ENCODE peak calls at places on chromosomes 4 and X, in six cellular contexts. S is tibial nerve, Y is sigmoid colon, Z is fibroblast of lung, M is ovary, W is adrenal gland. T is an unnamed sample.
A peak's percentile ranks its signal among the peaks of the same experiment; 100 is the strongest.

GRCh38 chr4:165177725-165178666 is 29.4 kb upstream of the KLHL2 start:
- DNase-seq in S (no peak), W (no peak), Y (no peak), Z (no peak), M (no peak), T (no peak)

GRCh38 chr4:82462415-82462831 is 32.0 kb downstream of the ENOPH1 start:
- DNase-seq in W (peak; percentile 96), M (peak; percentile 96), Y (peak; percentile 95), S (peak; percentile 100), Z (peak; percentile 63), T (peak; percentile 94)

GRCh38 chrX:30653415-30654131 is at the start of gene GK:
- DNase-seq in Y (peak; percentile 64), Z (no peak), S (no peak), W (peak; percentile 50), M (peak; percentile 23), T (no peak)

GRCh38 chr4:1777822-1778641 is 15.1 kb upstream of the FGFR3 start:
- DNase-seq in S (no peak), Z (peak; percentile 39), W (no peak), Y (no peak), M (no peak), T (no peak)

GRCh38 chr4:72629540-72629939 is 60.5 kb upstream of the ADAMTS3 start:
- DNase-seq in W (no peak), S (no peak), M (no peak), Y (no peak), Z (peak; percentile 49), T (no peak)

GRCh38 chr4:183987987-183988392 is 82.9 kb downstream of the STOX2 start:
- DNase-seq in M (peak; percentile 67), S (peak; percentile 58), Z (peak; percentile 97), W (peak; percentile 86), Y (peak; percentile 90), T (peak; percentile 77)

GRCh38 chrX:34656842-34657780 is at the start of gene TMEM47:
- DNase-seq in Y (peak; percentile 86), W (peak; percentile 72), S (peak; percentile 17), M (peak; percentile 73), Z (peak; percentile 72), T (peak; percentile 77)

GRCh38 chr4:88054909-88055308 is 47.5 kb downstream of the PKD2 start:
- DNase-seq in S (peak; percentile 25), W (peak; percentile 38), Z (peak; percentile 40), Y (no peak), M (no peak), T (no peak)

GRCh38 chr4:168836482-168836881 is 173.6 kb downstream of the CBR4 start:
- DNase-seq in W (no peak), S (no peak), M (no peak), Y (no peak), Z (peak; percentile 20), T (no peak)

GRCh38 chr4:26372525-26373172 is 51.8 kb downstream of the RBPJ start:
- DNase-seq in Z (peak; percentile 86), W (no peak), S (peak; percentile 23), M (no peak), Y (no peak), T (no peak)

GRCh38 chr4:139214039-139214534 is 37.1 kb upstream of the ELF2 start:
- DNase-seq in Z (no peak), M (no peak), Y (no peak), S (peak; percentile 30), W (peak; percentile 71), T (no peak)

GRCh38 chr4:66555301-66555700 is 885.0 kb upstream of the EPHA5 start:
- DNase-seq in W (no peak), M (no peak), Y (no peak), Z (peak; percentile 91), S (no peak), T (no peak)

GRCh38 chr4:110636231-110636676 is 13.4 kb upstream of the PITX2 start:
- DNase-seq in S (no peak), W (no peak), Z (no peak), M (no peak), Y (no peak), T (no peak)
- H3K4me3 ChIP-seq in S (peak overlapping the region; percentile 38), W (no peak overlapping the region), Z (peak overlapping the region; percentile 56), M (peak overlapping the region; percentile 18), Y (no peak overlapping the region), T (no peak overlapping the region)

GRCh38 chr4:52848255-52848654 is 13.9 kb upstream of the RASL11B start:
- DNase-seq in M (no peak), W (no peak), Y (no peak), Z (no peak), S (no peak), T (no peak)

GRCh38 chr4:52853351-52853750 is 8.8 kb upstream of the RASL11B start:
- DNase-seq in Z (peak; percentile 81), M (no peak), Y (no peak), W (no peak), S (no peak), T (no peak)

GRCh38 chr4:52850406-52851119 is 11.6 kb upstream of the RASL11B start:
- DNase-seq in Y (no peak), S (no peak), M (no peak), Z (no peak), W (no peak), T (no peak)

GRCh38 chr4:52852696-52853095 is 9.4 kb upstream of the RASL11B start:
- DNase-seq in Z (peak; percentile 32), M (no peak), S (no peak), W (no peak), Y (no peak), T (no peak)

DNA sequence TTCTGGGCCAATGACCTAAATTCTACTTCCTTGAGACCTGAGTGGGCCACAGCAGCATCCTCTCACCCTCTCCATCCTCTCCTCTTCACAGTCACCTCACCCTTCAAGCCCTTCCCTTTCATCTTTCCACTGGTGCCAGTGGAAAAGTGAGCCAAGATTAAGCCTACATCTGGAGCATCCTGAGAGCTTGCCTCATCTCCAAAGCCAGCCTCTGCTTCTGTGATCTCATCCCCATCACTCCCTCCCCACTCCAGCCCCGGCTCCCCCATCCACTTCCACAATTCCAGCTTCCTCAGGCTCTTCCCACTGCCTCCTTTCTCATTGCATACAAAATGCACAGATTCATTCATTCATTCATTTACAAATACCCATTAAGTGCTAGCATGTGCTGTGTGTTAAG is 10.1 kb upstream of the RASL11B start:
- DNase-seq in Z (no peak), W (no peak), S (no peak), M (no peak), Y (no peak), T (no peak)
- H3K27ac ChIP-seq in Z (no peak overlapping the region), W (no peak overlapping the region), S (no peak overlapping the region), M (no peak overlapping the region), Y (no peak overlapping the region), T (no peak overlapping the region)

GRCh38 chrX:45756562-45756961 is 555.9 kb upstream of the DIPK2B start:
- DNase-seq in W (no peak), Y (no peak), S (no peak), M (no peak), Z (peak; percentile 43), T (no peak)

GRCh38 chrX:45758738-45759397 is 558.2 kb upstream of the DIPK2B start:
- DNase-seq in W (no peak), Y (no peak), S (no peak), M (no peak), Z (peak; percentile 54), T (no peak)

GRCh38 chrX:45760187-45760742 is 559.6 kb upstream of the DIPK2B start:
- DNase-seq in S (no peak), W (no peak), M (no peak), Y (no peak), Z (no peak), T (no peak)

GRCh38 chrX:45757272-45757671 is 556.6 kb upstream of the DIPK2B start:
- DNase-seq in M (no peak), Y (no peak), Z (no peak), S (no peak), W (no peak), T (no peak)

DNA sequence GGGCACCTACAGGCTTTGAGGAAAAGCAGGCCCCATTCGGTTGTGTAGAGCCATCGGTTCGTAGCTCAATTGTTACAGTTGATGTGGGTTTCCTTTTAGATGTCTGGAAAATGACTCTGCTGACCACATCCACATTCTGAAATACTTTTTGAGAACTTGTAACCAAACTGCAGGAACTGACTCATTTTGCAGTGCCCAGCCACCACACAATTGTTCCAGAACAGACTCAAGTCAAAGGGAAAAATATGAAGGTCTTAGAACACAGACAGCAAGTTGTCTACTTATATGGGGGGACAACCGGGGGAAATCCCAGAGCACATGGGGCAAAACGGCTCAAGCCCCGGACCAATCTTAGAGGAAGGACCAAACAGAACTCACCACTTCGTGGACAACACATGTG is 557.6 kb upstream of the DIPK2B start:
- DNase-seq in Z (peak; percentile 96), W (no peak), M (no peak), S (no peak), Y (no peak), T (no peak)
- H3K4me1 ChIP-seq in Z (peaks cover 20% of the 10 kb centered on the region), W (no peaks in the 10 kb centered on the region), M (peaks cover 2% of the 10 kb centered on the region), S (peaks cover 7% of the 10 kb centered on the region), Y (no peaks in the 10 kb centered on the region), T (no peaks in the 10 kb centered on the region)

GRCh38 chrX:15848576-15848975 is 6.0 kb downstream of the AP1S2 start:
- DNase-seq in M (no peak), Z (peak; percentile 42), Y (no peak), S (no peak), W (no peak), T (no peak)
- H3K4me3 ChIP-seq in M (no peak overlapping the region), Z (no peak overlapping the region), Y (no peak overlapping the region), S (no peak overlapping the region), W (no peak overlapping the region), T (no peak overlapping the region)

T was measured in uterus.